ENCODE peak calls at places on chromosomes 2 and 18, in four cellular contexts. J is SK-N-SH, N is H1, A is stomach. L is an unnamed sample. For H3K4me1, the result is how much of the 10 kb centered on the place peaks cover.

GRCh38 chr18:55420977-55421611 is 166.9 kb downstream of the TCF4 start:
- DNase-seq in J (no peak), N (no peak), A (no peak), L (no peak)

GRCh38 chr18:59156316-59156715 is 16.6 kb downstream of the SEC11C start:
- DNase-seq in J (no peak), N (no peak), A (no peak), L (no peak)

GRCh38 chr2:8137801-8138200 is 544.1 kb upstream of the ID2 start:
- DNase-seq in J (no peak), N (no peak), A (no peak), L (no peak)

GRCh38 chr18:36284671-36285295 is 12.7 kb upstream of the FHOD3 start:
- DNase-seq in J (peak), N (no peak), A (no peak), L (peak)

GRCh38 chr2:217151509-217152206 is 291.8 kb upstream of the TNP1 start:
- DNase-seq in J (no peak), N (no peak), A (no peak), L (no peak)

GRCh38 chr2:240350006-240350355 is 85.5 kb upstream of the GPC1 start:
- DNase-seq in J (no peak), N (no peak), A (no peak), L (no peak)

GRCh38 chr2:74148457-74149248 is 941 bp upstream of the BOLA3 start:
- DNase-seq in J (no peak), N (no peak), A (no peak), L (no peak)

GRCh38 chr2:45285311-45285710 is 276.1 kb upstream of the SIX2 start:
- DNase-seq in J (no peak), N (no peak), A (no peak), L (no peak)

GRCh38 chr2:225598426-225598825 is 198.9 kb downstream of the NYAP2 start:
- DNase-seq in J (no peak), N (no peak), A (no peak), L (no peak)

GRCh38 chr2:62197609-62198236 is 1.8 kb downstream of the B3GNT2 start:
- DNase-seq in J (peak), N (peak), A (peak), L (peak)

GRCh38 chr2:20985061-20985460 is 58.8 kb downstream of the APOB start:
- DNase-seq in J (no peak), N (no peak), A (no peak), L (no peak)

GRCh38 chr2:158317642-158318041 is 138.9 kb downstream of the CCDC148 start:
- DNase-seq in J (no peak), N (no peak), A (no peak), L (no peak)

GRCh38 chr2:45466045-45466444 is 145.0 kb downstream of the SRBD1 start:
- DNase-seq in J (no peak), N (no peak), A (no peak), L (no peak)

GRCh38 chr2:70247364-70248144 is 874 bp downstream of the TIA1 start:
- DNase-seq in J (no peak), N (no peak), A (no peak), L (no peak)

GRCh38 chr2:10316336-10316735 is 13.6 kb downstream of the HPCAL1 start:
- DNase-seq in J (no peak), N (no peak), A (no peak), L (no peak)

GRCh38 chr2:239327536-239328305 is 73.1 kb downstream of the HDAC4 start:
- DNase-seq in J (no peak), N (peak), A (no peak), L (no peak)

GRCh38 chr2:71821856-71822255 is 325.8 kb downstream of the CYP26B1 start:
- DNase-seq in J (no peak), N (no peak), A (no peak), L (no peak)

GRCh38 chr18:57107141-57107832 is 39.6 kb upstream of the BOD1L2 start:
- DNase-seq in J (no peak), N (no peak), A (no peak), L (no peak)

GRCh38 chr2:224930124-224930523 is 112.1 kb downstream of the DOCK10 start:
- DNase-seq in J (no peak), N (no peak), A (no peak), L (no peak)

GRCh38 chr18:64287926-64288325 is 139.0 kb upstream of the LINC00305 start:
- DNase-seq in J (no peak), N (no peak), A (no peak), L (no peak)

GRCh38 chr2:158138255-158138654 is 36.6 kb downstream of the UPP2 start:
- DNase-seq in J (no peak), N (no peak), A (no peak), L (no peak)

GRCh38 chr2:129490666-129491065 is 488.8 kb upstream of the RAB6C start:
- DNase-seq in J (no peak), N (no peak), A (no peak), L (no peak)

GRCh38 chr2:54763636-54764291 is 40.3 kb downstream of the EML6 start:
- DNase-seq in J (no peak), N (peak), A (no peak), L (no peak)

GRCh38 chr2:47503481-47504070 is 100.6 kb downstream of the MSH2 start:
- DNase-seq in J (no peak), N (no peak), A (no peak), L (no peak)

GRCh38 chr2:235511187-235511661 is 17.4 kb downstream of the AGAP1 start:
- DNase-seq in J (no peak), N (no peak), A (no peak), L (peak)

GRCh38 chr2:236101311-236101950 is 66.8 kb downstream of the GBX2 start:
- DNase-seq in J (no peak), N (no peak), A (no peak), L (no peak)

GRCh38 chr2:65227035-65227470 is 578 bp upstream of the ACTR2 start:
- DNase-seq in J (no peak), N (no peak), A (no peak), L (peak)

GRCh38 chr2:74080346-74080745 is 67.4 kb downstream of the BOLA3 start:
- DNase-seq in J (no peak), N (no peak), A (no peak), L (no peak)

GRCh38 chr2:9287400-9288059 is 80.9 kb downstream of the ASAP2 start:
- DNase-seq in J (no peak), N (no peak), A (no peak), L (no peak)

DNA sequence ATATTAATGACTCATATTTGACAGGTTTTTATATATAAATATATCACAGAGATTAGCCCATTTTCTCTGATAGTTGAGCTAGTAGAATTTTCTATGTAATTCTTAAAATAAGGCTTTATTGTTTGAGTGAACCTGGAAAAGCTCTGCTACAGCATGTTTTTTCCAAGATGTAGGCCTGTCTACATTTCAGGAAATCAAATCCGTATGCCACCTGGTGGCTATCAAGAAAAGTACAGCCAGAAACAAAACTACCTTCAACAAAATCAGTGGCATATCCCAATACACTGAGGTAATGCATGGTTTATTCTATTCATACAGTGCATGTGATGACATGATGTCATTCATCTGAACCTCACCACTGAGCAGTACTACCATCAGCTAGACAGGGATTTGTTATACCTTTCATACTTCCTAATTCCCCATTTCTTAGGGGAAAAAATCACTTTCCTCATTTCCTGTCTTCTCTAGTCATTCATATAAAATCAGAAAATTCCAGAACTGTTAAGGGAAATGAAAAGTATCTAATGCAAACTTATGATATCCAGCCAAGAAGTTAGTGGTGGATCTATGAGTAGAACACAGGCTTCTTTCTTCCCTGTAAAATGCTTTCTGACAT is 310.4 kb upstream of the SYT4 start:
- DNase-seq in J (peak), N (no peak), A (no peak), L (no peak)
- H3K4me1 ChIP-seq in J (under half), N (under half), A (under half), L (under half)

DNA sequence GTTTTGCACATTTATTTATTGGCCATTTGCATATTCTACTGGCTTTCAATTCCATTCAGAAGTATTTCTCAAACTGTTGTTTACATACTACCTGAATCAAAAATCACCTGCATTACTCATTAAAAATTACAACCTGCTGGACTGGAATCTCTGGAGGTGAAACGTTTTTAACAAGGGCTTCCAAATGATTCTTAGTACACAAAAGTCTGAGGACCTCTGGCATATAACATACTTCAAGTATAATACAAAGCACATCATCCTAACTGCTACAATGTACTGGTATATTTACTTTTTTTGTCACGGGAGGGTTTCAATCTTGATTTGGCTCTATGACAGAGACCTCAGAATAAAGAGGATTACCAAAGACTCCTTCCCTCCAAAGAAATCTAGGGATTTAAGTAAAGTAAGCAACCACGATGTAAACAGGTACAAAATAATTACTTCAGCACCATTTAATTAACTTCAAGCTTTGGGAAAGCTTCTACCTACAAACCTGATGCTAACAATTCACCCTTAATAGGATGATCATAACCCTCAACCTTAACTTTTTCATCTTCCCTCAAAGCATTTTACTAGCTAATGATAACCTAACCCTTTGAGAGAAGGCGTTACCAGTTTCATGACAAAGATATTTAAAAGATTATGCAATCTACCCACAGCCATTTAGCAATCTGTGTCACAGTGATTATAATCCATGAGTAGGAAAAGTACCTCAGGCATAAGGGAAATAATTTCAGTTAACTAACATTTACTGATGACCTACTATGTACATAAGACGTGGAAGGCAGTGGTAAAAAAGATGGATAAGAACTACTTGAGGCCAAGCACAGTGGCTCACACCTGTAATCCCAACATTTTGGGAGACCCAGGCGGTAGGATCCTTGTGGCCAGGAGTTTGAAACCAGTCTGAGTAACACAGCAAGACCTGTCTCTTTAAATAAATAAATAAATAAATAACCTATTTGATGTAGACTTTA is 24.7 kb downstream of the ATAD2B start:
- DNase-seq in J (no peak), N (no peak), A (no peak), L (no peak)
- TF ChIP-seq POLR2AphosphoS5 in J (no peak), N (no peak), A (no peak), L (no peak)

GRCh38 chr18:79965119-79965902 is 868 bp downstream of the HSBP1L1 start:
- DNase-seq in J (peak), N (peak), A (peak), L (peak)
- H3K4me1 ChIP-seq in J (under half), N (under half), A (under half), L (half or more)

GRCh38 chr18:74950479-74950878 is 258.5 kb downstream of the PTGR3 start:
- DNase-seq in J (no peak), N (no peak), A (no peak), L (no peak)
- TF ChIP-seq POLR2AphosphoS5 in J (no peak), N (no peak), A (no peak), L (no peak)

GRCh38 chr2:190862067-190862466 is 18.6 kb upstream of the GLS start:
- DNase-seq in J (no peak), N (no peak), A (no peak), L (no peak)

GRCh38 chr2:190860985-190861721 is 19.5 kb upstream of the GLS start:
- DNase-seq in J (no peak), N (no peak), A (no peak), L (no peak)

GRCh38 chr2:190856985-190857384 is 23.6 kb upstream of the GLS start:
- DNase-seq in J (no peak), N (no peak), A (no peak), L (no peak)

GRCh38 chr2:190859347-190860297 is 21.0 kb upstream of the GLS start:
- DNase-seq in J (no peak), N (no peak), A (no peak), L (no peak)

DNA sequence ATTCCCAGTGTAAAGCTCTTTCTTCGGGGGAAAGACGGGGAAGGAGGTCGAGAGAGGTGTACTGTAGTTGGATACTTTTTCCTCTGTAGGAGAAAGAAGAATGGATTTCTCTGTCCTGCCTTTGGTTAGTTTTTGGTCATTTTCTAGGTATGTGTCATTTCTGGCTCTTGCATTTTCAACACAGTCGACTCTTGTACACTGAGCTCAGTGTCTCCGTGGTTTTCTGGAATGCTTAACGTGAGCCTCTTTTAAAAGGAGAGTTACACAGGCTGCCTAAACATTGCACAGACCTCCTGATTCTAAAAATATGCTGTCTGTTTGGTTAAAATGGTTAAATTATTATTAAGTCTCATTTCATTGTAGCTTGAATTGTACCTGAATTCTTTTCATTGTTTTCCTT is 21.8 kb upstream of the GLS start:
- DNase-seq in J (no peak), N (no peak), A (no peak), L (no peak)
- H3K4me1 ChIP-seq in J (under half), N (under half), A (under half), L (under half)

L was measured in transverse colon.